ENCODE peak calls at places on chromosomes 4 and X, in four cellular contexts. N is K562, L is SK-N-SH, V is H1. J is an unnamed sample.

GRCh38 chrX:100829730-100830129 is 9.5 kb downstream of the CSTF2 start:
- DNase-seq in L (no peak), V (no peak), N (no peak), J (peak; percentile 45)

GRCh38 chr4:57460967-57461366 is 350.8 kb upstream of the IGFBP7 start:
- DNase-seq in L (no peak), N (no peak), V (no peak), J (no peak)

GRCh38 chrX:50871922-50872453 is 38.5 kb upstream of the BMP15 start:
- DNase-seq in L (no peak), N (no peak), V (no peak), J (no peak)

GRCh38 chrX:130109429-130110378 is 593 bp downstream of the ELF4 start:
- DNase-seq in N (peak; percentile 38), L (peak; percentile 61), V (no peak), J (no peak)

GRCh38 chr4:183362916-183363542 is 40.8 kb upstream of the CLDN24 start:
- DNase-seq in L (no peak), V (no peak), N (no peak), J (no peak)

GRCh38 chr4:95439896-95440295 is 108.9 kb downstream of the UNC5C start:
- DNase-seq in N (no peak), V (no peak), L (no peak), J (no peak)

GRCh38 chrX:154478728-154479622 is at the start of gene LAGE3:
- DNase-seq in N (peak; percentile 95), L (peak; percentile 94), V (peak; percentile 57), J (peak; percentile 64)

GRCh38 chrX:13180807-13181206 is 136.4 kb upstream of the FAM9C start:
- DNase-seq in L (no peak), V (no peak), N (no peak), J (no peak)

GRCh38 chr4:78166582-78166981 is 109.5 kb downstream of the FRAS1 start:
- DNase-seq in N (no peak), L (no peak), V (no peak), J (no peak)

GRCh38 chrX:63470506-63470905 is 119.4 kb upstream of the SPIN4 start:
- DNase-seq in N (no peak), L (no peak), V (no peak), J (no peak)

GRCh38 chr4:56671373-56671772 is 9.7 kb downstream of the HOPX start:
- DNase-seq in V (no peak), L (no peak), N (no peak), J (no peak)

DNA sequence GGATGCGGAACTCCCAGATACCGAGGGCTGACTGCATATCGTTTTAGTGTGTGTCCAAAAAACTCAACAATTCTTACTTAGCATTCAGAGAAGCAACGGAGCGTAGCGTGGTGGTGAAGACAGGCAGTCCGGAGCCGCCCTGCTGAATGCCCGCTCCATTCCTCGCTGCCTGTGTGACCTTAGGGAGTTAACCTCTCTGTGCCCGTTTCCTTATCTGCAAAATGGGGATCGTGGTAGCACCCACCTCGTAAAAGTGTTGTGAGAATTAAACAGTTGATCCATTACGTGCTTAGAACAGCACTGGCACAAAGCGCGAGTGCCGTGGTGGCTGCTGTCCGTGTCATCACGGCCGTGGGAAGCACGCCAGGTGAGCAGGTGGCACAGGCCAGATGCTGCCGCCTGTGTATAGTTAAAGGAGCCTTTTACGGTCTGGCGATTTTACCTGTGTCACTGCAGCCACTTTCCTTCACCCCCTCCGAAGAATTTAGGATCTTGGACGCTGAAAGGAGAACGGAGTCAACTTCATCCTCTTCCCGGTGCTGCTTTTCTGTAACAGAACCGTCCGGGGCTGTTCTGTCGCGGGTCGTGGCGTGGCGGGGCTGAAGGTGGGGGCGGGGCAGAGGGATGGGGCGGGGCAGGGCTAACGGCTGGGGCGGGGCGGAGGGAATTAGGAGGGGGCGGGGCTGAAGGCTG is 884 bp downstream of the CCDC110 start:
- DNase-seq in N (no peak), L (peak; percentile 31), V (no peak), J (no peak)
- TF ChIP-seq NRF1 in N (no peak), L (no peak), V (no peak), J (no peak)

GRCh38 chr4:25486171-25486570 is 109.1 kb downstream of the ANAPC4 start:
- DNase-seq in V (no peak), N (no peak), L (no peak), J (no peak)
- TF ChIP-seq CHD2 in V (no peak), N (no peak), L (no peak), J (no peak)

DNA sequence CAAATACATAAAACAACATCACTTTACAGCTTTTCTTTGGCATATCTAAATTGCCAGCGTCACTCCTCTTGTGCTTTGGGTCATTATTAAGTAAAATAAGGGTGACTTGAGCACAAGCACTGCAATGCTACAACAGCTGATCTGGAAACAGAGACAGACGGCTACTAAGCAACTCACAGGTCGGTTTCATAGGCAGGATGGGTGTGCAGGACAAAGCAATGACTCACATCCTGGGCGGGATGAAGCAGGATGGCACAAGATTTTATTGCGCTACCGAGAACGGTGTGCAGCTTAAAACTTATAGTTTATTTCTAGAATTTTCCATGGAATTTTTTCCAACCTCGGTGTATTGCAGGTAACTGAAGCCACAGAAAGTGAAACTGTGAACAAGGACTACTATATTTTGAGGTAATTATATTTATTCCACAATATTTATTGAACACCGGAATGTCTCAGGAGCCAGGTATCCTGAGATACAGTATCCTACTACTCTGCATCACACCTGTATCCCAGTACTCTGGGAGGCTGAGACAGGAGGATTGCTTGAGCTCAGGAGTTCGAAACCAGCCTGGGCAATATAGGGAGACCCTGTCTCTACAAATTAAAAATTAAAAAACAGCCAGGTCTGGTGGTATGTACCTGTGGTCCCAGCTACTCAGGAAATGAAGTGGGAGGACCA is 215.5 kb downstream of the APBB2 start:
- DNase-seq in L (no peak), V (no peak), N (no peak), J (no peak)
- TF ChIP-seq NRF1 in L (no peak), V (no peak), N (no peak), J (no peak)

DNA sequence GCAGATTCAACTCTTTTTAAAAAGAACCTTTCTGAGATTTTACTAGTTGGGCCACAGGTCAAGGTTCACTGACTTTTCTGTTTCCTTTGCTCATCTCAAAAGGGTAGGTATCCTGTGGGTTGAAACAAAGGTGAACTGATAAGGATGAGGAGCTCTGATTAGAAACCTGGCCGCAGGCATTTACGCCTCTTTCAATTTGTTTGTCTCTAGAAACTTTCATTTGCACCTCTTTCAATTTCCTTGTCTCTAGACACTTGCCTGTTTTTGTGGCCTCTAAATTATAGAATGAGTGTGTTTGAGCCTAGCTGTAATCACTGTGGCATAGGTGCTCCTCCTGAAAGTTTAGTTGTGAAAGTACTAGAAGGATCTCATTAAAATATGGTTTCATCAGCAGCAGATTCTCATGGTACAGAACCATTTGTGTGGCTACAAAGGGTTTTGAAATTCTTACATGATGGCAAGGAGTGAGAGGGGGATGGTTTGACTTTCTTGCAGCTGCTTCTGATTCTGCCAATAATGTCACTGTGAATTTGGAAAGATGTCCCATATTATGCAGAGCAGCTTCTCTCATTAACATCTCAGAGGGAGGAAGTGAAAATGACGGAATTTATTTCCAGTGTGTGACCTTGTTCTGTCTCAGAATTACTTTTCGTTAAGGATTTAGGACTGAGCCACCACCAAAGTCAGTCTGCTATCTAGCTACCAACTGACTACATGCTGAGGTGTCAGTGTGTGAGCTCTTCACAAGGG is 142.2 kb downstream of the SH2D1A start:
- DNase-seq in L (no peak), V (no peak), N (no peak), J (peak; percentile 32)
- TF ChIP-seq CHD2 in L (no peak), V (no peak), N (no peak), J (no peak)

GRCh38 chrX:136034622-136035021 is 49.4 kb downstream of the SLC9A6 start:
- DNase-seq in V (no peak), L (no peak), N (no peak), J (no peak)

GRCh38 chrX:136035663-136036062 is 50.4 kb downstream of the SLC9A6 start:
- DNase-seq in V (no peak), L (no peak), N (no peak), J (no peak)

GRCh38 chrX:136041254-136041812 is 56.1 kb downstream of the SLC9A6 start:
- DNase-seq in L (no peak), N (no peak), V (no peak), J (no peak)

GRCh38 chrX:136039485-136039884 is 54.2 kb downstream of the SLC9A6 start:
- DNase-seq in L (no peak), N (no peak), V (no peak), J (no peak)

DNA sequence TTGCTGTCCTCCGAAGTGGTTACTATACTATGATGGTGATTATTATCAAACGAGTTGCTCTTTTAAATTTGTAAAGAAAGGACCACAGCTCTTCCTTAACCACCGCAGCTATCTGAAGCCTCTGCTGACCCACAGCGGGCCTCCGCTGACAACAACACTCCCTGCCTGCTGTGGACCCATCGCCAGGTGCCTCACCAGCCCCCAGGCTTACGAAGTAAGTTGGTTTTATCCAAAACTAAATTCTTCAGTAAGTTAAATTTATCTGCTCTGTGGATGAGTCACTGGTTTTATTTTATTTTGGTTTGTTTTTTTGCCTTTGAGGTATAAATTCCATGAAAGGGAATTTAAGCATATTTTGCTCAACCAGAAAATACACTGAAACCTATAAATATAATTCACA is 54.7 kb downstream of the SLC9A6 start:
- DNase-seq in L (no peak), V (no peak), N (no peak), J (no peak)
- TF ChIP-seq NRF1 in L (no peak), V (no peak), N (no peak), J (no peak)

GRCh38 chrX:72031118-72031517 is 100.6 kb downstream of the RTL5 start:
- DNase-seq in L (no peak), V (no peak), N (no peak), J (no peak)
- TF ChIP-seq CHD2 in L (no peak), V (no peak), N (no peak), J (no peak)

DNA sequence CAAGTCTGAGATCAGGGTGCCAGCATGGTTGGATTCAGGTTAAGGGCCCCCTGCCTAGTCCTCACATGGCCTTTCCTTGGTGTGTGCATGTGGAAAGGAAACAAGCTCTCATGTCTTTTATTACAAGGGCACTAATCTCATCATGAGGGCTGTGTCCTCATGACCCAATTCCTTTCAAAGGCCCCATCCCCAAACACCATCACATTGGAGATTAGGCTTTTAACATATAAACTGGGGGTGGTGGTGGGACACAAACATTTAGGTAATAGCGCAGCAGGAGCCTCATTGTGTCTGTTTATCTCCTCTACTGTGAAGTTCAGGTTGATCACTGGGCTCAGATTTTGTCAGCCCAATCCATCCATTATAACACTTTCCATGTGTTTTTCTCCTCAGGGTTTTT is 41.0 kb downstream of the BEX3 start:
- DNase-seq in V (no peak), N (no peak), L (no peak), J (no peak)
- TF ChIP-seq NRF1 in V (no peak), N (no peak), L (no peak), J (no peak)

DNA sequence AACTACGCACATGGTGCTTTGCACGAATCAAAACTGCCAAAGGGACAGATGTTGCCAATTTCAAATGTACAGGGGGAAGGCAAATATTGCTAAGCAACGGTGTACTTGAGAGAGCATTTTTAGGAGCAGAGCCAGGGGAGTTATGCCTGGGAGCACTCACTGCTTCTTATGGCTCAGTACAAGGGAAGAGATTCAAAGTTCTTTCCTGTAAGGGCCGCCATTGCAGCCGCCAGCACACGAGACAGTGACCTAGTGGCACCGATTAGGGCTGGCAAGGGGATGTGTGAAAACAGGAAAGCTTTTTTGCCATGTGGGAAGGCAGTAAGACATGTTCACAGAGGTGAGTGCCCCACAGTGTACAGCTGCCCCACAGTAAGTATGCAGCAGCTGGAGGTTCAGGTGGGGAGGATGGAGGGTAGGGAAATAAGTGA is 133.8 kb downstream of the AFF1 start:
- DNase-seq in N (no peak), L (peak; percentile 46), V (no peak), J (no peak)
- TF ChIP-seq CHD2 in N (no peak), L (no peak), V (no peak), J (no peak)